ENCODE peak calls at places on chromosomes 11 and 22, in six cellular contexts. A, S, R, O, F and C are unnamed samples. For H3K27me3, the result is how much of the 10 kb centered on the place peaks cover.

GRCh38 chr11:64864473-64865285 is 13.7 kb downstream of the EHD1 start:
- DNase-seq in F (peak), O (peak), S (peak), R (peak), A (peak), C (no peak)

GRCh38 chr11:70063555-70063954 is 14.6 kb upstream of the ANO1 start:
- DNase-seq in S (no peak), O (peak), R (no peak), F (no peak), A (peak), C (no peak)

GRCh38 chr22:50192056-50192824 is 6.5 kb downstream of the TRABD start:
- DNase-seq in S (no peak), O (no peak), F (no peak), A (peak), R (no peak), C (no peak)

GRCh38 chr11:95991101-95991500 is 67.2 kb upstream of the MTMR2 start:
- DNase-seq in A (peak), F (no peak), O (no peak), R (no peak), S (no peak), C (no peak)

GRCh38 chr11:93468286-93468685 is 74.9 kb downstream of the SMCO4 start:
- DNase-seq in R (no peak), F (no peak), S (no peak), A (no peak), O (no peak), C (no peak)

GRCh38 chr11:100593321-100593720 is 93.8 kb upstream of the ARHGAP42 start:
- DNase-seq in F (no peak), A (no peak), R (no peak), O (no peak), S (no peak), C (no peak)

GRCh38 chr22:48662476-48663150 is 1165.1 kb downstream of the BRD1 start:
- DNase-seq in O (no peak), F (no peak), A (no peak), R (no peak), S (no peak), C (no peak)

GRCh38 chr11:134597452-134597851 is 185.4 kb upstream of the B3GAT1 start:
- DNase-seq in O (no peak), A (no peak), S (no peak), R (no peak), F (no peak), C (no peak)

GRCh38 chr11:70568504-70569172 is 170.3 kb downstream of the CTTN start:
- DNase-seq in F (peak), R (peak), A (peak), O (no peak), S (no peak), C (no peak)

GRCh38 chr11:3122775-3123201 is 42.3 kb downstream of the OSBPL5 start:
- DNase-seq in R (peak), S (no peak), F (peak), O (no peak), A (no peak), C (no peak)

GRCh38 chr11:12185914-12186313 is 75.5 kb downstream of the MICAL2 start:
- DNase-seq in R (no peak), S (no peak), F (no peak), A (no peak), O (no peak), C (no peak)

GRCh38 chr22:25368271-25368670 is 148.8 kb downstream of the CRYBB2 start:
- DNase-seq in S (no peak), F (no peak), A (no peak), O (no peak), R (no peak), C (no peak)

GRCh38 chr11:71927813-71928738 is at the start of gene XNDC1N:
- DNase-seq in F (peak), O (peak), S (peak), R (peak), A (no peak), C (peak)

GRCh38 chr11:10778217-10778970 is 27.3 kb downstream of the CTR9 start:
- DNase-seq in O (no peak), R (peak), A (no peak), F (peak), S (peak), C (no peak)

GRCh38 chr11:19587979-19588378 is 124.7 kb upstream of the NAV2 start:
- DNase-seq in S (no peak), O (no peak), F (no peak), A (no peak), R (no peak), C (no peak)

GRCh38 chr22:17795143-17795542 is 20.9 kb upstream of the BID start:
- DNase-seq in S (no peak), O (no peak), R (no peak), A (no peak), F (no peak), C (no peak)

GRCh38 chr11:94557992-94558391 is 9.2 kb upstream of the PIWIL4 start:
- DNase-seq in F (no peak), A (no peak), S (no peak), O (no peak), R (no peak), C (no peak)

GRCh38 chr11:120073196-120073595 is 64.7 kb downstream of the TRIM29 start:
- DNase-seq in A (no peak), O (no peak), R (no peak), S (no peak), F (no peak), C (no peak)
- H3K27me3 ChIP-seq in A (under half), O (under half), R (under half), S (under half), F (under half), C (under half)

GRCh38 chr11:122910775-122911174 is 28.2 kb downstream of the JHY start:
- DNase-seq in R (no peak), O (no peak), S (no peak), F (no peak), A (peak), C (no peak)
- TF ChIP-seq CTCF in R (no peak), O (no peak), S (no peak), F (peak), A (peak), C (no peak)

GRCh38 chr22:23236440-23237139 is 56.3 kb downstream of the BCR start:
- DNase-seq in F (no peak), S (no peak), O (no peak), A (no peak), R (no peak), C (no peak)
- H3K27me3 ChIP-seq in F (under half), S (under half), O (under half), A (under half), R (under half), C (under half)

DNA sequence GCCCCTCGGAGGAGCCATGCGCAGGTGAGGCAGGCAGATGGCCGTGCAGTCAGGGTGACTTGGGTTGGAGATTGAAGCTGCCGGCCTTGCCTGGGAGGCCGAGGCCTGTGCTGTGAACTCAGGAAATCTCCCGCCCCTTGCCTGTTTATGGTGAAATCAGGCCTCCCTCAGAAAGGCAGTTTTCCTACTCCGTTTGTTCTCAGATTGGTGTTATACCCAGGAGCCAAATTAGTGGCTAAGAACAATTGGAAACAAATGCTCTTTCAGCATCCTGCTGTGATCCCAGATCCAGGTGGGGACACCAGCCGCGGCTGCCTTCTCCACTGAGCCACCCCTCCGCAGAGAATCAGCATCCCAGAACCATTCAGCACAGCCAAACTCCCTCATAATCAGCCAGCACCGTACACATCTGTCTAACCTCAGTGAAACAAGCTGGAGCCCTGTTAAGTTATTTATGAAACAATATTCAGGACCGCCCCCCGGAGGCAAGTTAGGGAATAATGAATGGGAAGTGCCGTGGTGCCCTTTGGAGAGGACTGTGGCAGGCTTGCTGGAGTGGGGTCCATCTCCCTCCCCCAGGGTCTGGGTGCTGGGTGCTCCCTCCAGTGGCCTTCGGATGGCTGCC is 60.0 kb downstream of the PKNOX2 start:
- DNase-seq in R (peak), O (no peak), A (peak), F (no peak), S (peak), C (no peak)
- TF ChIP-seq CTCF in R (peak), O (no peak), A (peak), F (peak), S (no peak), C (no peak)